ENCODE peak calls at places on chromosomes 1 and 21, in five cellular contexts. One of them, this sample, is unnamed.

GRCh38 chr1:64538389-64538788 is 68.5 kb downstream of the CACHD1 start:
- DNase-seq in A549: no peak
- DNase-seq in K562: no peak
- DNase-seq in HepG2: no peak
- DNase-seq in IMR-90: no peak
- DNase-seq in this sample: no peak

GRCh38 chr1:172609528-172609927 is 49.4 kb upstream of the FASLG start:
- DNase-seq in IMR-90: no peak
- DNase-seq in K562: no peak
- DNase-seq in HepG2: peak; percentile 6
- DNase-seq in A549: no peak
- DNase-seq in this sample: no peak

GRCh38 chr1:39949891-39950290 is 5.1 kb upstream of the MFSD2A start:
- DNase-seq in HepG2: no peak
- DNase-seq in IMR-90: no peak
- DNase-seq in A549: no peak
- DNase-seq in K562: no peak
- DNase-seq in this sample: no peak

GRCh38 chr1:98388431-98388830 is 273.1 kb upstream of the SNX7 start:
- DNase-seq in HepG2: no peak
- DNase-seq in A549: no peak
- DNase-seq in IMR-90: peak; percentile 83
- DNase-seq in K562: no peak
- DNase-seq in this sample: no peak

GRCh38 chr1:25948641-25949040 is 42.4 kb upstream of the STMN1 start:
- DNase-seq in IMR-90: no peak
- DNase-seq in A549: no peak
- DNase-seq in K562: no peak
- DNase-seq in HepG2: no peak
- DNase-seq in this sample: no peak

GRCh38 chr1:33986389-33987095 is 122.7 kb downstream of the HMGB4 start:
- DNase-seq in A549: no peak
- DNase-seq in IMR-90: peak; percentile 7
- DNase-seq in K562: no peak
- DNase-seq in HepG2: no peak
- DNase-seq in this sample: no peak

GRCh38 chr21:41877901-41878830 is 978 bp downstream of the PRDM15 start:
- DNase-seq in K562: peak; percentile 73
- DNase-seq in A549: no peak
- DNase-seq in HepG2: no peak
- DNase-seq in IMR-90: peak; percentile 75
- DNase-seq in this sample: no peak

GRCh38 chr1:157948547-157949152 is 44.8 kb upstream of the KIRREL1 start:
- DNase-seq in IMR-90: peak; percentile 42
- DNase-seq in HepG2: peak; percentile 13
- DNase-seq in A549: no peak
- DNase-seq in K562: peak; percentile 32
- DNase-seq in this sample: no peak

GRCh38 chr1:235838021-235838420 is 28.7 kb downstream of the LYST start:
- DNase-seq in K562: no peak
- DNase-seq in A549: no peak
- DNase-seq in IMR-90: no peak
- DNase-seq in HepG2: no peak
- DNase-seq in this sample: no peak
- H3K4me1 ChIP-seq in K562: no peaks in the 10 kb centered on the region
- H3K4me1 ChIP-seq in A549: no peaks in the 10 kb centered on the region
- H3K4me1 ChIP-seq in IMR-90: no peaks in the 10 kb centered on the region
- H3K4me1 ChIP-seq in HepG2: no peaks in the 10 kb centered on the region
- H3K4me1 ChIP-seq in this sample: no peaks in the 10 kb centered on the region

DNA sequence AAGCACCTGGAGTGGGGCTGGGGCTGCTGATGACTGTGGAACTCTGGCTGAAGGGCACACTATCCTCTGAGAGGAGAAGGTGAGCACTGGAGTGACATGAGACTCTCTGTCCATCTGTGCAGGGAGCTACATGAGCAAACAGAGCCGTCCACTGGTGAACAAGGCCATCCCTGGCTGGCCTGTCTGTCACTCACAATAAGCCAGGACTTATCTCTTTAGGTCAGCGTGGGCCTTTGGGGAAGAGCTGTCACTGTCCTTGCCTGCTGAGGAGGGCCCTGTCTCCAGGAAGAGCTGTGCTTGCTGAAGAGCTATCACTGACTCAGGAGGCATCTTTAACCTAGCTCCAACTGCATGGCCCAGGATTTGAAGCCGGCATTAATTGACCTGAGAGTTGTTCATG is 82.1 kb downstream of the FOXD2 start:
- DNase-seq in HepG2: no peak
- DNase-seq in K562: no peak
- DNase-seq in A549: no peak
- DNase-seq in IMR-90: no peak
- DNase-seq in this sample: no peak
- TF ChIP-seq MAFK in HepG2: no peak
- TF ChIP-seq MAFK in K562: no peak
- TF ChIP-seq MAFK in A549: no peak
- TF ChIP-seq MAFK in IMR-90: no peak
- TF ChIP-seq MAFK in this sample: no peak

DNA sequence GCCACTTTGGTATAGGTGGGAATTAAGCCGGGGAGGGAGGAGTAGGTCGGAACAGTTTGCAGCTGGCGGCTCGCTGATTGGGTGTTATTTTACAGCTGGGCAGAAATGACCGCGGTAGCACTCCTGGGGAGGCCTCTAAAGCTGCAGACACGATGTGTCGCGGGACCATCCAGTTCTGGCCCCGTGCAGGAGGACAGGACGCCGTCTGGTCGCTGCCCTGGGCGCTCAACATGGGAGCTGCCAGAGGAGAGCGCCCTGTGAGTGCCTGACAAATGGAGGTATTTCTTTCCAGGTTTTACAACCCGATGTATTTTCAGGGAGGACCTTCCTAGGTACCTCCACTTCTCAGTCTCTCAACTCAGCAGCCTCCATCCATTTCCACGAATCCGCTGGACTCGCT is 46.2 kb downstream of the CDC7 start:
- DNase-seq in HepG2: no peak
- DNase-seq in A549: no peak
- DNase-seq in IMR-90: no peak
- DNase-seq in K562: no peak
- DNase-seq in this sample: peak; percentile 59
- H3K4me1 ChIP-seq in HepG2: peaks cover 14% of the 10 kb centered on the region
- H3K4me1 ChIP-seq in A549: peaks cover 4% of the 10 kb centered on the region
- H3K4me1 ChIP-seq in IMR-90: no peaks in the 10 kb centered on the region
- H3K4me1 ChIP-seq in K562: peaks cover 9% of the 10 kb centered on the region
- H3K4me1 ChIP-seq in this sample: peaks cover 3% of the 10 kb centered on the region

GRCh38 chr1:225827076-225827475 is 17.2 kb downstream of the EPHX1 start:
- DNase-seq in HepG2: no peak
- DNase-seq in A549: no peak
- DNase-seq in K562: no peak
- DNase-seq in IMR-90: no peak
- DNase-seq in this sample: no peak
- TF ChIP-seq MAFK in HepG2: no peak
- TF ChIP-seq MAFK in A549: no peak
- TF ChIP-seq MAFK in K562: no peak
- TF ChIP-seq MAFK in IMR-90: no peak
- TF ChIP-seq MAFK in this sample: no peak